ENCODE peak calls at places on chromosomes 5 and 9, in seven cellular contexts. One of them, this sample, is unnamed.

GRCh38 chr5:107997338-107997979 is 326.7 kb upstream of the EFNA5 start:
- DNase-seq in right lobe of liver: no peak
- DNase-seq in Calu3: no peak
- DNase-seq in fibroblast of lung: peak
- DNase-seq in HFFc6: no peak
- DNase-seq in neural progenitor cell: no peak
- DNase-seq in mucosa of descending colon: no peak
- DNase-seq in this sample: no peak

GRCh38 chr9:104900871-104901270 is 27.1 kb downstream of the ABCA1 start:
- DNase-seq in right lobe of liver: no peak
- DNase-seq in Calu3: no peak
- DNase-seq in fibroblast of lung: no peak
- DNase-seq in HFFc6: no peak
- DNase-seq in neural progenitor cell: no peak
- DNase-seq in mucosa of descending colon: no peak
- DNase-seq in this sample: no peak

GRCh38 chr5:150044334-150044681 is 42.0 kb downstream of the CSF1R start:
- DNase-seq in right lobe of liver: no peak
- DNase-seq in Calu3: no peak
- DNase-seq in fibroblast of lung: peak
- DNase-seq in HFFc6: peak
- DNase-seq in neural progenitor cell: no peak
- DNase-seq in mucosa of descending colon: no peak
- DNase-seq in this sample: no peak

GRCh38 chr5:33180900-33181299 is 259.9 kb upstream of the TARS1 start:
- DNase-seq in right lobe of liver: no peak
- DNase-seq in Calu3: peak
- DNase-seq in fibroblast of lung: peak
- DNase-seq in HFFc6: peak
- DNase-seq in neural progenitor cell: peak
- DNase-seq in mucosa of descending colon: no peak
- DNase-seq in this sample: no peak

GRCh38 chr5:141713616-141714309 is 31.7 kb upstream of the ARAP3 start:
- DNase-seq in right lobe of liver: no peak
- DNase-seq in Calu3: peak
- DNase-seq in fibroblast of lung: peak
- DNase-seq in HFFc6: peak
- DNase-seq in neural progenitor cell: no peak
- DNase-seq in mucosa of descending colon: no peak
- DNase-seq in this sample: no peak

GRCh38 chr9:134626576-134627416 is 14.8 kb upstream of the COL5A1 start:
- DNase-seq in right lobe of liver: peak
- DNase-seq in Calu3: no peak
- DNase-seq in fibroblast of lung: peak
- DNase-seq in HFFc6: peak
- DNase-seq in neural progenitor cell: no peak
- DNase-seq in mucosa of descending colon: no peak
- DNase-seq in this sample: peak

GRCh38 chr5:146005723-146006122 is 69.3 kb downstream of the SH3RF2 start:
- DNase-seq in right lobe of liver: no peak
- DNase-seq in Calu3: no peak
- DNase-seq in fibroblast of lung: no peak
- DNase-seq in HFFc6: no peak
- DNase-seq in neural progenitor cell: no peak
- DNase-seq in mucosa of descending colon: no peak
- DNase-seq in this sample: no peak

GRCh38 chr9:9142001-9142400 is 1342.4 kb upstream of the DMAC1 start:
- DNase-seq in right lobe of liver: no peak
- DNase-seq in Calu3: no peak
- DNase-seq in fibroblast of lung: no peak
- DNase-seq in HFFc6: no peak
- DNase-seq in neural progenitor cell: peak
- DNase-seq in mucosa of descending colon: no peak
- DNase-seq in this sample: no peak

GRCh38 chr5:45113726-45114125 is 305.0 kb downstream of the MRPS30 start:
- DNase-seq in right lobe of liver: no peak
- DNase-seq in Calu3: no peak
- DNase-seq in fibroblast of lung: peak
- DNase-seq in HFFc6: no peak
- DNase-seq in neural progenitor cell: no peak
- DNase-seq in mucosa of descending colon: no peak
- DNase-seq in this sample: no peak

GRCh38 chr5:72955143-72955767 is 586 bp upstream of the FCHO2 start:
- DNase-seq in right lobe of liver: peak
- DNase-seq in Calu3: no peak
- DNase-seq in fibroblast of lung: no peak
- DNase-seq in HFFc6: no peak
- DNase-seq in neural progenitor cell: peak
- DNase-seq in mucosa of descending colon: peak
- DNase-seq in this sample: no peak

GRCh38 chr9:105908069-105908468 is 213.7 kb downstream of the TMEM38B start:
- DNase-seq in right lobe of liver: no peak
- DNase-seq in Calu3: no peak
- DNase-seq in fibroblast of lung: no peak
- DNase-seq in HFFc6: no peak
- DNase-seq in neural progenitor cell: no peak
- DNase-seq in mucosa of descending colon: no peak
- DNase-seq in this sample: no peak

GRCh38 chr5:64678400-64678799 is 11.9 kb upstream of the SHISAL2B start:
- DNase-seq in right lobe of liver: no peak
- DNase-seq in Calu3: no peak
- DNase-seq in fibroblast of lung: no peak
- DNase-seq in HFFc6: no peak
- DNase-seq in neural progenitor cell: no peak
- DNase-seq in mucosa of descending colon: no peak
- DNase-seq in this sample: no peak

GRCh38 chr5:64682608-64683007 is 7.7 kb upstream of the SHISAL2B start:
- DNase-seq in right lobe of liver: no peak
- DNase-seq in Calu3: no peak
- DNase-seq in fibroblast of lung: no peak
- DNase-seq in HFFc6: no peak
- DNase-seq in neural progenitor cell: no peak
- DNase-seq in mucosa of descending colon: no peak
- DNase-seq in this sample: no peak

GRCh38 chr5:64680289-64680688 is 10.0 kb upstream of the SHISAL2B start:
- DNase-seq in right lobe of liver: no peak
- DNase-seq in Calu3: no peak
- DNase-seq in fibroblast of lung: no peak
- DNase-seq in HFFc6: peak
- DNase-seq in neural progenitor cell: peak
- DNase-seq in mucosa of descending colon: no peak
- DNase-seq in this sample: no peak
- TF ChIP-seq CTCF in right lobe of liver: no peak
- TF ChIP-seq CTCF in Calu3: no peak
- TF ChIP-seq CTCF in fibroblast of lung: peak
- TF ChIP-seq CTCF in HFFc6: peak
- TF ChIP-seq CTCF in neural progenitor cell: peak
- TF ChIP-seq CTCF in mucosa of descending colon: no peak
- TF ChIP-seq CTCF in this sample: peak

DNA sequence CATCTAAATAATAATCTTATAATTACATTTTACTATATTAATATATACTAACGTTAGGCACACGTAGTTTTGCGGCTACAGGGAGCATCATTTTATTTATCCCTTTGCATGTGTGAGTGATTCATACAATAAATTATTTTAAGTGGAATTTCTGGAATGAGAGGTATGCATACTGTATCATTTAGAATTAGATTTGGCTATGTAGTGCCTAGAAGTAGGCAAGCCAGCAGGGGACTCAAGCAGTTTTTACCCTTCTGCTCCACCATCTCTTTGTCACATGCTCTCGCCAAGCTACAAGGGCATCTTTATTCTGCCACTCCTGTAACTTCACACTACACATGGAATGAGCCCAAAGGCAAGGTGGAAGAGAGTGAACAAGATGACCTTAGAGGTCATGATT is 60.8 kb downstream of the MEGF10 start:
- DNase-seq in right lobe of liver: no peak
- DNase-seq in Calu3: no peak
- DNase-seq in fibroblast of lung: peak
- DNase-seq in HFFc6: no peak
- DNase-seq in neural progenitor cell: no peak
- DNase-seq in mucosa of descending colon: no peak
- DNase-seq in this sample: no peak
- TF ChIP-seq CTCF in right lobe of liver: no peak
- TF ChIP-seq CTCF in Calu3: no peak
- TF ChIP-seq CTCF in fibroblast of lung: no peak
- TF ChIP-seq CTCF in HFFc6: no peak
- TF ChIP-seq CTCF in neural progenitor cell: no peak
- TF ChIP-seq CTCF in mucosa of descending colon: no peak
- TF ChIP-seq CTCF in this sample: no peak

GRCh38 chr9:121989010-121989409 is 104.1 kb downstream of the TTLL11 start:
- DNase-seq in right lobe of liver: no peak
- DNase-seq in Calu3: peak
- DNase-seq in fibroblast of lung: no peak
- DNase-seq in HFFc6: no peak
- DNase-seq in neural progenitor cell: peak
- DNase-seq in mucosa of descending colon: no peak
- DNase-seq in this sample: no peak
- TF ChIP-seq CTCF in right lobe of liver: no peak
- TF ChIP-seq CTCF in Calu3: no peak
- TF ChIP-seq CTCF in fibroblast of lung: peak
- TF ChIP-seq CTCF in HFFc6: no peak
- TF ChIP-seq CTCF in neural progenitor cell: peak
- TF ChIP-seq CTCF in mucosa of descending colon: no peak
- TF ChIP-seq CTCF in this sample: peak

DNA sequence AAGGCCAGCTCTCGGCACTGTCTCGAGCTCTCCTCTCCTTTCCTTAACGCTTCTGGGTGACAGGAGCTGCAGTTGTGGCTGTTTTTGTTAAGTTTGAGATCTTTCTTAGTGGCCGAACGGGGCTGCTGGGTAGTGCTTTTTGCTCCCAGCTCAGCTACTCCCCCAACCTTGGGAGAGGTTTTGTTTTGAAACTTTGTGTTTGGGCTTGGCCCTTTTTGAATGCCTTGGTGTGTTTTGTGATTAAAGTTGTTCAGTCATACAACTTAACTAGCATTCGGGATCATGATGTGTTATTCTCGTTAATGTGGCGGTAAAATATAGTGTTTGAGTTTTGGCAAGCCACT is 1.0 kb downstream of the KDM3B start:
- DNase-seq in right lobe of liver: no peak
- DNase-seq in Calu3: no peak
- DNase-seq in fibroblast of lung: no peak
- DNase-seq in HFFc6: no peak
- DNase-seq in neural progenitor cell: no peak
- DNase-seq in mucosa of descending colon: no peak
- DNase-seq in this sample: no peak
- TF ChIP-seq CTCF in right lobe of liver: no peak
- TF ChIP-seq CTCF in Calu3: no peak
- TF ChIP-seq CTCF in fibroblast of lung: no peak
- TF ChIP-seq CTCF in HFFc6: no peak
- TF ChIP-seq CTCF in neural progenitor cell: no peak
- TF ChIP-seq CTCF in mucosa of descending colon: no peak
- TF ChIP-seq CTCF in this sample: no peak

DNA sequence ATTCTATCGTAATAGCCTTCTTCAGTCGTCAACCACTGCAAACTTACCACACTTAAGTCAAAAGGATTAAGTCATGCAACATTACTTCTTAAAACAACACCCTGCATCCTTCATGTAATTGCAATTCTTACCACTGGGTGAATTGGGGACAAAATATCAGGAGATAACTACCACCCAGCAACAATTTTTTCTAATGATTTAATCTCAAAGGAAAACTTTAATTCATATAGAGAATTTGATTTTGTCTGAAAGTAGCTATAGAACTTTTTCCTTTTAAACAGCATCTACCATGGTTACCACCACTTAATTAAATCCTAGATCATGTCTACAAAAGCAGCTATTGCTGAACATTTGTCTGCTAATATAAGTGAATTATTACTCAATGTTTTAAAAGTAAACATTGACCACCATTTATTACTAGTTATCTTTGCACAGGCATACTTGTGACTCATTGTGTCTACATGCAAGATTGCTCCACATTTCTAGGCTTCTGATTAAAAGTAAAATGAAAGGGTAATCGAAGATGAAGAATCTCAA is 10.5 kb downstream of the MLLT3 start:
- DNase-seq in right lobe of liver: no peak
- DNase-seq in Calu3: no peak
- DNase-seq in fibroblast of lung: peak
- DNase-seq in HFFc6: peak
- DNase-seq in neural progenitor cell: peak
- DNase-seq in mucosa of descending colon: no peak
- DNase-seq in this sample: no peak
- TF ChIP-seq CTCF in right lobe of liver: peak
- TF ChIP-seq CTCF in Calu3: peak
- TF ChIP-seq CTCF in fibroblast of lung: peak
- TF ChIP-seq CTCF in HFFc6: peak
- TF ChIP-seq CTCF in neural progenitor cell: peak
- TF ChIP-seq CTCF in mucosa of descending colon: no peak
- TF ChIP-seq CTCF in this sample: no peak

GRCh38 chr5:161895510-161895909 is 47.6 kb downstream of the GABRA1 start:
- DNase-seq in right lobe of liver: no peak
- DNase-seq in Calu3: no peak
- DNase-seq in fibroblast of lung: no peak
- DNase-seq in HFFc6: no peak
- DNase-seq in neural progenitor cell: no peak
- DNase-seq in mucosa of descending colon: no peak
- DNase-seq in this sample: no peak

GRCh38 chr5:161900981-161901380 is 53.1 kb downstream of the GABRA1 start:
- DNase-seq in right lobe of liver: no peak
- DNase-seq in Calu3: no peak
- DNase-seq in fibroblast of lung: no peak
- DNase-seq in HFFc6: no peak
- DNase-seq in neural progenitor cell: no peak
- DNase-seq in mucosa of descending colon: no peak
- DNase-seq in this sample: no peak

DNA sequence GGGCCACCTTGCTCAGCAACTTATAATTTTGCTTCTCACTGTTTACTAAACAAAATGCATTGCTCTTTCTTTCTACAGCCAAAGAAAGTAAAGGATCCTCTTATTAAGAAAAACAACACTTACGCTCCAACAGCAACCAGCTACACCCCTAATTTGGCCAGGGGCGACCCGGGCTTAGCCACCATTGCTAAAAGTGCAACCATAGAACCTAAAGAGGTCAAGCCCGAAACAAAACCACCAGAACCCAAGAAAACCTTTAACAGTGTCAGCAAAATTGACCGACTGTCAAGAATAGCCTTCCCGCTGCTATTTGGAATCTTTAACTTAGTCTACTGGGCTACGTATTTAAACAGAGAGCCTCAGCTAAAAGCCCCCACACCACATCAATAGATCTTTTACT is 49.1 kb downstream of the GABRA1 start:
- DNase-seq in right lobe of liver: no peak
- DNase-seq in Calu3: no peak
- DNase-seq in fibroblast of lung: no peak
- DNase-seq in HFFc6: no peak
- DNase-seq in neural progenitor cell: no peak
- DNase-seq in mucosa of descending colon: no peak
- DNase-seq in this sample: no peak
- TF ChIP-seq CTCF in right lobe of liver: no peak
- TF ChIP-seq CTCF in Calu3: no peak
- TF ChIP-seq CTCF in fibroblast of lung: no peak
- TF ChIP-seq CTCF in HFFc6: no peak
- TF ChIP-seq CTCF in neural progenitor cell: no peak
- TF ChIP-seq CTCF in mucosa of descending colon: no peak
- TF ChIP-seq CTCF in this sample: no peak

GRCh38 chr5:124744170-124744911 is 2.1 kb downstream of the ZNF608 start:
- DNase-seq in right lobe of liver: peak
- DNase-seq in Calu3: peak
- DNase-seq in fibroblast of lung: peak
- DNase-seq in HFFc6: no peak
- DNase-seq in neural progenitor cell: no peak
- DNase-seq in mucosa of descending colon: peak
- DNase-seq in this sample: no peak
- TF ChIP-seq CTCF in right lobe of liver: no peak
- TF ChIP-seq CTCF in Calu3: no peak
- TF ChIP-seq CTCF in fibroblast of lung: peak
- TF ChIP-seq CTCF in HFFc6: no peak
- TF ChIP-seq CTCF in neural progenitor cell: no peak
- TF ChIP-seq CTCF in mucosa of descending colon: no peak
- TF ChIP-seq CTCF in this sample: no peak

This sample was measured in D721Med.